ENCODE peak calls at places on chromosomes 13 and 19, in six cellular contexts. W is CD8-positive, alpha-beta T cell; N is GM10248; V is body of pancreas; P is fibroblast of pulmonary artery; K is IMR-90. H is an unnamed sample.

GRCh38 chr19:9806781-9807180 is 12.1 kb downstream of the FBXL12 start:
- DNase-seq in W (no peak), N (no peak), V (no peak), P (no peak), K (no peak), H (no peak)

GRCh38 chr19:30228113-30228725 is 144.0 kb upstream of the ZNF536 start:
- DNase-seq in W (no peak), N (no peak), V (no peak), P (no peak), K (no peak), H (no peak)

GRCh38 chr13:51822106-51822840 is 18.3 kb upstream of the DHRS12 start:
- DNase-seq in W (peak; percentile 34), N (no peak), V (no peak), P (no peak), K (no peak), H (no peak)

GRCh38 chr13:52738719-52739467 is 727 bp downstream of the CNMD start:
- DNase-seq in W (peak; percentile 36), N (peak; percentile 75), V (peak; percentile 18), P (no peak), K (no peak), H (peak; percentile 64)

GRCh38 chr13:111646464-111646855 is 326.0 kb downstream of the TEX29 start:
- DNase-seq in W (no peak), N (no peak), V (no peak), P (no peak), K (no peak), H (no peak)

GRCh38 chr19:33795370-33796163 is 1.1 kb upstream of the KCTD15 start:
- DNase-seq in W (peak; percentile 31), N (peak; percentile 68), V (peak; percentile 85), P (peak; percentile 90), K (peak; percentile 75), H (peak; percentile 95)

GRCh38 chr13:114155923-114156883 is 22.9 kb upstream of the CFAP97D2 start:
- DNase-seq in W (peak; percentile 16), N (no peak), V (no peak), P (no peak), K (no peak), H (no peak)

GRCh38 chr13:98565726-98566577 is 11.0 kb downstream of the STK24 start:
- DNase-seq in W (no peak), N (no peak), V (no peak), P (no peak), K (no peak), H (no peak)

GRCh38 chr13:63605962-63606361 is 2190.3 kb upstream of the PCDH20 start:
- DNase-seq in W (no peak), N (no peak), V (no peak), P (no peak), K (peak; percentile 55), H (no peak)

GRCh38 chr13:112061367-112062046 is 5.4 kb upstream of the SOX1 start:
- DNase-seq in W (no peak), N (no peak), V (no peak), P (no peak), K (no peak), H (no peak)

GRCh38 chr13:76884571-76885202 is 1.5 kb downstream of the KCTD12 start:
- DNase-seq in W (no peak), N (no peak), V (no peak), P (peak; percentile 57), K (peak; percentile 20), H (no peak)

GRCh38 chr13:62088155-62088554 is 672.5 kb upstream of the PCDH20 start:
- DNase-seq in W (no peak), N (no peak), V (no peak), P (no peak), K (no peak), H (no peak)

GRCh38 chr19:10769533-10770491 is 51.9 kb downstream of the DNM2 start:
- DNase-seq in W (peak; percentile 33), N (no peak), V (peak; percentile 78), P (peak; percentile 31), K (peak; percentile 26), H (peak; percentile 58)

GRCh38 chr13:33353210-33353609 is 67.7 kb upstream of the STARD13 start:
- DNase-seq in W (no peak), N (peak; percentile 39), V (no peak), P (peak; percentile 17), K (no peak), H (no peak)

GRCh38 chr13:114054269-114054668 is 78.2 kb downstream of the RASA3 start:
- DNase-seq in W (no peak), N (no peak), V (no peak), P (no peak), K (no peak), H (no peak)

GRCh38 chr13:52750713-52751112 is 11.1 kb upstream of the CNMD start:
- DNase-seq in W (no peak), N (no peak), V (no peak), P (no peak), K (no peak), H (no peak)

GRCh38 chr19:23996549-23996948 is 81.9 kb downstream of the ZNF726 start:
- DNase-seq in W (no peak), N (no peak), V (no peak), P (no peak), K (no peak), H (peak; percentile 8)
- TF ChIP-seq CTCF in W (peak; percentile 23), N (no peak), V (peak; percentile 4), P (peak; percentile 22), K (peak; percentile 17), H (peak; percentile 57)

DNA sequence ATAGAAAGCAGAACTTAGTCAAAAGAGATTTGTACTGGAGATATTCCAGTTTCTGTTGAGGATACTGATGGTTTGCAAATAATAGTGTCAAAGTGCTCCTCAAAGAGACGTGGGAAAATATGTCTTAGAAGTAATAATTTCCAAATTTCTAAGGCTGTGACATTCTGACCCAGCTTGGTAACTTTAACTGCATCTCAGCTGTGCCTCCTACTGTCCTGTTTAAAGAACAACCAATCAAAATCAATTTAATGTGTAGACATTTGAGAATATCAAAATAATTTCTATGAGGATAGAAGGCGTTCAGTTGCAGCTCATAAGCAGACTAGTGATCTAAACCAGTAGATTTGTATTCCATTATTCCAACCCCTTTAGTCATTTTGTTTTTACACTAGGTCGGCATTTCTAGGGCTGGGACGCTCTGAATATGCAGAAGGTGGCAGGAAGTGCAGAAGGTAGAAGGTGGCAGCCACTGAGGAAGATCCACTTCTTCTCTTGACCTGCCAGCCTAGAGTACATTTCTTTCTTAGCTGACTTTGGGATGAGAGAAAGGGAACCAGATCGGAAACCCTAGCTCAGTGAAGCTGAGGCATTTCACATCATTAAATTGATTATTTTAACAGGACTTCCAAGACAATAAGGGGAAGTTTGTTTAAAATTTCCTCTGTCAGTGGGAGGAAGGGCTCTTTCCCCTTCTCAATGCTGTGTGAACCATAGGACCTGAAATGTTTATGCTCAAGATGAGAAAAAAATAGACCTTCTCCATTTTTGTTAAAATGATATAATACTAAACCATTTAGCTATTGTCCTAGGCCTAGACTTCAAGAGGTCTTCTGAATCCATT is 67.5 kb downstream of the COL4A1 start:
- DNase-seq in W (no peak), N (no peak), V (no peak), P (no peak), K (no peak), H (peak; percentile 3)
- TF ChIP-seq CTCF in W (no peak), N (no peak), V (no peak), P (peak; percentile 20), K (peak; percentile 10), H (no peak)

DNA sequence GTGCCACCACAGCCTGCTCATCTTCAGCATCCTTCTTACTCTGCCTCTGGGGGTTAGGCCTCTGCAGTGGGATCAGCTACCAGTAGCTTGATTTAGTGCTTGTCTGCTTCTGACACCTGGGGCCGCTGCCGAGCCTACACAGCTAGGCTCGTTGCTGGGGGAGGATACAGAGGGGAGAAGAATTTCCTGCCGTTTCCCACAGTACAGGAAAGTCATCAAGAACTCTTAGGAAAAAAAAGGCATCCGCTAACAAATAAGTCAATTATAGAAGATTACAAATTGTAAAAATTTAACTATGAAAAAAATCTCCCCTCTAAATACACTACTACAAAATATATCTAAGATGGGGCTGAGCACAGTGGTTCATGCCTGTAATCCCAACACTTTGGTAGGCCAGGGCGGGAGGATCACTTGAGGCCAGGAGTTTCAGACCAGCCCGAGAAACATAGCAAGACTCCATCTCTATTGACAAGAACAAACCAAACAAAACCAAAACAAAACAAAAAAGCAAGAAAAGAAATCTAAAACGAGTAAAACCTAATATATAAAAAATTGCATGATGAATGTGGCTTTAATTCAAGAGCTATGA is 26.7 kb downstream of the LATS2 start:
- DNase-seq in W (no peak), N (peak; percentile 35), V (no peak), P (peak; percentile 71), K (no peak), H (peak; percentile 52)
- TF ChIP-seq CTCF in W (no peak), N (peak; percentile 40), V (peak; percentile 11), P (peak; percentile 46), K (peak; percentile 15), H (no peak)

GRCh38 chr13:46757640-46758039 is 39.3 kb downstream of the ESD start:
- DNase-seq in W (no peak), N (no peak), V (no peak), P (no peak), K (no peak), H (no peak)

GRCh38 chr13:46759861-46760260 is 37.1 kb downstream of the ESD start:
- DNase-seq in W (no peak), N (no peak), V (no peak), P (peak; percentile 55), K (no peak), H (no peak)

GRCh38 chr13:46761174-46761573 is 35.8 kb downstream of the ESD start:
- DNase-seq in W (no peak), N (no peak), V (no peak), P (no peak), K (no peak), H (no peak)

GRCh38 chr13:46756977-46757376 is 40.0 kb downstream of the ESD start:
- DNase-seq in W (no peak), N (no peak), V (no peak), P (peak; percentile 56), K (peak; percentile 48), H (no peak)

GRCh38 chr13:46761866-46762265 is 35.1 kb downstream of the ESD start:
- DNase-seq in W (no peak), N (no peak), V (no peak), P (no peak), K (no peak), H (no peak)
- TF ChIP-seq CTCF in W (no peak), N (no peak), V (no peak), P (no peak), K (no peak), H (no peak)

GRCh38 chr19:19263886-19264487 is 9.1 kb downstream of the TM6SF2 start:
- DNase-seq in W (no peak), N (no peak), V (no peak), P (no peak), K (no peak), H (no peak)
- TF ChIP-seq CTCF in W (no peak), N (no peak), V (no peak), P (no peak), K (no peak), H (no peak)

GRCh38 chr19:35054626-35055025 is 13.1 kb downstream of the HPN start:
- DNase-seq in W (no peak), N (no peak), V (no peak), P (no peak), K (no peak), H (no peak)

GRCh38 chr19:35058370-35058769 is 16.8 kb downstream of the HPN start:
- DNase-seq in W (no peak), N (no peak), V (no peak), P (no peak), K (no peak), H (no peak)

GRCh38 chr19:35053667-35054293 is 12.3 kb downstream of the HPN start:
- DNase-seq in W (no peak), N (no peak), V (no peak), P (no peak), K (no peak), H (no peak)

GRCh38 chr19:35056513-35057063 is 15.1 kb downstream of the HPN start:
- DNase-seq in W (no peak), N (no peak), V (no peak), P (no peak), K (no peak), H (no peak)

GRCh38 chr19:35055715-35056179 is 14.2 kb downstream of the HPN start:
- DNase-seq in W (peak; percentile 23), N (no peak), V (no peak), P (no peak), K (no peak), H (no peak)
- TF ChIP-seq CTCF in W (peak; percentile 24), N (peak; percentile 48), V (peak; percentile 27), P (peak; percentile 10), K (no peak), H (no peak)